ENCODE peak calls at places on chromosomes 5 and 9, in six cellular contexts. One of them, this sample, is unnamed.

GRCh38 chr9:75979362-75979761 is 88.9 kb downstream of the PCSK5 start:
- DNase-seq in HL-60: no peak
- DNase-seq in AG04450: no peak
- DNase-seq in GM23248: peak; percentile 34
- DNase-seq in left ventricle myocardium inferior: no peak
- DNase-seq in hepatocyte: no peak
- DNase-seq in this sample: no peak

GRCh38 chr5:133698646-133699526 is 86.5 kb upstream of the FSTL4 start:
- DNase-seq in AG04450: no peak
- DNase-seq in GM23248: no peak
- DNase-seq in hepatocyte: no peak
- DNase-seq in HL-60: no peak
- DNase-seq in left ventricle myocardium inferior: no peak
- DNase-seq in this sample: no peak

GRCh38 chr5:56601641-56602071 is 213.7 kb upstream of the MAP3K1 start:
- DNase-seq in AG04450: peak; percentile 39
- DNase-seq in HL-60: no peak
- DNase-seq in GM23248: no peak
- DNase-seq in hepatocyte: no peak
- DNase-seq in left ventricle myocardium inferior: no peak
- DNase-seq in this sample: no peak

GRCh38 chr9:82488702-82489578 is 500.4 kb downstream of the SPATA31D1 start:
- DNase-seq in AG04450: peak; percentile 69
- DNase-seq in left ventricle myocardium inferior: no peak
- DNase-seq in HL-60: no peak
- DNase-seq in GM23248: peak; percentile 62
- DNase-seq in hepatocyte: peak; percentile 41
- DNase-seq in this sample: no peak

GRCh38 chr5:127562252-127562651 is 44.8 kb downstream of the PRRC1 start:
- DNase-seq in left ventricle myocardium inferior: no peak
- DNase-seq in HL-60: no peak
- DNase-seq in AG04450: no peak
- DNase-seq in GM23248: no peak
- DNase-seq in hepatocyte: peak; percentile 30
- DNase-seq in this sample: peak; percentile 12

GRCh38 chr5:177446184-177447065 is at the start of gene PRR7:
- DNase-seq in GM23248: peak; percentile 88
- DNase-seq in AG04450: no peak
- DNase-seq in left ventricle myocardium inferior: peak; percentile 60
- DNase-seq in hepatocyte: peak; percentile 82
- DNase-seq in HL-60: peak; percentile 63
- DNase-seq in this sample: peak; percentile 56

GRCh38 chr9:134208310-134208841 is 44.0 kb upstream of the RNU6ATAC start:
- DNase-seq in GM23248: no peak
- DNase-seq in left ventricle myocardium inferior: peak; percentile 88
- DNase-seq in hepatocyte: no peak
- DNase-seq in AG04450: no peak
- DNase-seq in HL-60: no peak
- DNase-seq in this sample: no peak

GRCh38 chr5:43769576-43770352 is 166.8 kb downstream of the NNT start:
- DNase-seq in hepatocyte: peak; percentile 16
- DNase-seq in AG04450: peak; percentile 70
- DNase-seq in GM23248: peak; percentile 94
- DNase-seq in HL-60: no peak
- DNase-seq in left ventricle myocardium inferior: no peak
- DNase-seq in this sample: peak; percentile 64

GRCh38 chr9:32954642-32955041 is 46.8 kb downstream of the APTX start:
- DNase-seq in hepatocyte: no peak
- DNase-seq in left ventricle myocardium inferior: no peak
- DNase-seq in GM23248: peak; percentile 79
- DNase-seq in HL-60: no peak
- DNase-seq in AG04450: no peak
- DNase-seq in this sample: peak; percentile 93

GRCh38 chr5:159819671-159820411 is 96.4 kb upstream of the ADRA1B start:
- DNase-seq in hepatocyte: peak; percentile 42
- DNase-seq in GM23248: peak; percentile 82
- DNase-seq in HL-60: peak; percentile 14
- DNase-seq in left ventricle myocardium inferior: peak; percentile 72
- DNase-seq in AG04450: no peak
- DNase-seq in this sample: no peak

GRCh38 chr5:987761-988160 is 20.8 kb upstream of the NKD2 start:
- DNase-seq in hepatocyte: no peak
- DNase-seq in HL-60: no peak
- DNase-seq in GM23248: no peak
- DNase-seq in left ventricle myocardium inferior: no peak
- DNase-seq in AG04450: no peak
- DNase-seq in this sample: no peak

GRCh38 chr9:14322211-14323082 is 8.5 kb upstream of the NFIB start:
- DNase-seq in hepatocyte: peak; percentile 97
- DNase-seq in GM23248: peak; percentile 97
- DNase-seq in left ventricle myocardium inferior: peak; percentile 95
- DNase-seq in AG04450: no peak
- DNase-seq in HL-60: no peak
- DNase-seq in this sample: peak; percentile 93

GRCh38 chr9:14321517-14322125 is 7.7 kb upstream of the NFIB start:
- DNase-seq in left ventricle myocardium inferior: no peak
- DNase-seq in AG04450: no peak
- DNase-seq in GM23248: peak; percentile 55
- DNase-seq in hepatocyte: no peak
- DNase-seq in HL-60: no peak
- DNase-seq in this sample: peak; percentile 60

GRCh38 chr9:14318934-14319513 is 5.1 kb upstream of the NFIB start:
- DNase-seq in HL-60: no peak
- DNase-seq in left ventricle myocardium inferior: no peak
- DNase-seq in GM23248: no peak
- DNase-seq in AG04450: no peak
- DNase-seq in hepatocyte: no peak
- DNase-seq in this sample: peak; percentile 45

GRCh38 chr9:14323083-14323968 is 9.4 kb upstream of the NFIB start:
- DNase-seq in AG04450: no peak
- DNase-seq in GM23248: no peak
- DNase-seq in left ventricle myocardium inferior: no peak
- DNase-seq in hepatocyte: no peak
- DNase-seq in HL-60: no peak
- DNase-seq in this sample: peak; percentile 76

DNA sequence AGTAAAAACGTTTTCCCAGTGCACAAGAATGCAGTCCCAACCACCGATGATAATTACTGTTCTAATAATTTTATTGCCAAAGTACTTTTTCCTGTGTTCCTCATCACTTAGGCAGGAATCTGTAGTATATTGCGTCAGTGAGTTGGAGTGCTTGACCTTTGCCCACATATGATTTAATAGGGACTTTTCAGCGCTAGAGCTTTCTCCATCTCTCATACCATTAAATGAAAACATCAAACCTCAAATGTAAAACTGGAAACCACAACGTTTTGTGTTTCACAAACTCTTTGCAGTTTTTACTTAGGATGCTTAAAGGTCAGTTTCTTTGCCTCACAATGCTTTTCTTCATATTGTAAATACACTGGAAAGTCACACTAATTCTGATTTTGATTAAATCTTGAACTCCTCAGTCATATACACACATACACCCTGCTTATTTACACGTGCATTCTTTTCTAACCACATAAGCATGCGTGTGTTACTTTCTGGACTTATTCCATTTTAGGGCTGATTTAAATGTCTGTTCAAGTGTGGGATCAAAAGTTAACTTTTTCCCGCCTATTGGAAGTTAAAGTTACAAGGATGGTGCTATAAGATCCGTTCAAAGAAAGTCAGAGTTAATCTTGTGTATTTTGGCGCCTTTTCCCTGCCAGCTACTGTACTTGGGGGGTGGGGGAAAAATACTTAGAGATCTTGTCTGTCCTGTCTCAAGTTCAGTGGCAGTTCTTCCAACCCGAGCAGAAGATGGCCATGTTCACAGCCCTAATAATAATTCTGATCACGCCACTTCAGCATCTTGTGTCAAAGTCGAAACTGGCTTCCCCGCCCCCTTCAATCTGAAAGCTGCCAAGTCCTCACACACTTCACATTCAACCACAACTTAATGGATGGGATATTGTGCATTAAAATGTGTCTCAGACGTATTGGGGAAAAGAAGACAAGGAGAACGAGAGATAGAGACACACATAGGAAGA is 6.6 kb upstream of the NFIB start:
- DNase-seq in HL-60: no peak
- DNase-seq in AG04450: peak; percentile 80
- DNase-seq in hepatocyte: no peak
- DNase-seq in GM23248: peak; percentile 83
- DNase-seq in left ventricle myocardium inferior: peak; percentile 47
- DNase-seq in this sample: peak; percentile 82
- H3K27ac ChIP-seq in HL-60: no peak overlapping the region
- H3K27ac ChIP-seq in AG04450: peak overlapping the region; percentile 25
- H3K27ac ChIP-seq in hepatocyte: peak overlapping the region; percentile 95
- H3K27ac ChIP-seq in GM23248: peak overlapping the region; percentile 17
- H3K27ac ChIP-seq in left ventricle myocardium inferior: peak overlapping the region; percentile 100
- H3K27ac ChIP-seq in this sample: peak overlapping the region; percentile 94

DNA sequence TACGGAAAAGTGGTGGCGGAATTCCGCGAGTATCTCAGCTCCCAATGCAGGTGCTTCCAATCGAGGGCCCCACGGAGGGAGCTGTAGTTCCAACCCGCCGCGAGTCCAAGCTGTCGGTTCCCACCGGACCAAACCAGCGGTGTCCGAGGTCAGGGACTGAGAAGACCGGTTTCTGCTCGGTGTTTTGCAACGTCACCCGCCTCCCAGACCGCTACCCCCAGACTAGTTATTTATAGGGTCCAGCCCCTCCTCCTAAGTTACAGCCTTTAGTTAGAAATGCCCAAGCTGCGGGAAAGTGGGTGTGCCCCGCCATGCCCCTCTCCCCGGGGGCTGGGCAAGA is 674 bp upstream of the MYORG start:
- DNase-seq in GM23248: peak; percentile 61
- DNase-seq in HL-60: no peak
- DNase-seq in AG04450: no peak
- DNase-seq in left ventricle myocardium inferior: no peak
- DNase-seq in hepatocyte: peak; percentile 72
- DNase-seq in this sample: no peak
- H3K27ac ChIP-seq in GM23248: no peak overlapping the region
- H3K27ac ChIP-seq in HL-60: no peak overlapping the region
- H3K27ac ChIP-seq in AG04450: no peak overlapping the region
- H3K27ac ChIP-seq in left ventricle myocardium inferior: peak overlapping the region; percentile 78
- H3K27ac ChIP-seq in hepatocyte: peak overlapping the region; percentile 88
- H3K27ac ChIP-seq in this sample: no peak overlapping the region

DNA sequence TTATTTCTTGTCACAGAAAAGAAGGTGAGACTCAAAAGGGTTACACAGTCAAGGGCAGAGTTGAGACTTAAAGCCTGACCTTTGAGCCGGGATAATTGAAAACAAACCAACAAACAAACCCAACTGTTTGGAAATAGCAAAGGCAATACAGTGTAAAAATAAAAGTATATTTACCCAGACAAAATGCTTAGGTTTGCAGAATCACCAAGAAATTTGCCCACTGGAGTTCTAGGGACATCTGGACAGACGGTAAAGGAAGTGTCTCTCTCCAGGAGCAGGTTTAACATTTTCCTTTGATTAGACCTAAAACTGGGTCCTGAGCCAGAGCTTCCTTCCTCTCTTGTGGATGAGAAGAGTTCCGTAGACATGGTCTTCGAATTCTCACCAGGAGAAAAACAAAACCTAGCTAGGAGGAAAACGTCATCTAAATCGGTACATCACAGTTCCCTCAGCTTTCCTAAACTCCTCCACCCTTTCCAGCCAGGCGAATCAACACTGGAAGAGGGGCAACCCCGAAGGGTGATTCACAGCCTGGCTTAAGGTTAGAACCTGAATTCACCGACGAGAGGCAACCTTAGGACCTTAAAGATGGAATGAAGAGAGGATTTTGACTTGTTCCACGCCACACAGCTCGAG is 673 bp downstream of the CDC25C start:
- DNase-seq in AG04450: no peak
- DNase-seq in left ventricle myocardium inferior: no peak
- DNase-seq in HL-60: no peak
- DNase-seq in hepatocyte: no peak
- DNase-seq in GM23248: peak; percentile 48
- DNase-seq in this sample: no peak
- H3K27ac ChIP-seq in AG04450: peak overlapping the region; percentile 52
- H3K27ac ChIP-seq in left ventricle myocardium inferior: no peak overlapping the region
- H3K27ac ChIP-seq in HL-60: peak overlapping the region; percentile 76
- H3K27ac ChIP-seq in hepatocyte: peak overlapping the region; percentile 2
- H3K27ac ChIP-seq in GM23248: peak overlapping the region; percentile 32
- H3K27ac ChIP-seq in this sample: peak overlapping the region; percentile 4

GRCh38 chr9:20663133-20663532 is 20.9 kb upstream of the FOCAD start:
- DNase-seq in hepatocyte: no peak
- DNase-seq in GM23248: no peak
- DNase-seq in HL-60: no peak
- DNase-seq in left ventricle myocardium inferior: no peak
- DNase-seq in AG04450: no peak
- DNase-seq in this sample: no peak

GRCh38 chr9:20662156-20662555 is 21.9 kb upstream of the FOCAD start:
- DNase-seq in left ventricle myocardium inferior: no peak
- DNase-seq in hepatocyte: no peak
- DNase-seq in AG04450: no peak
- DNase-seq in GM23248: no peak
- DNase-seq in HL-60: no peak
- DNase-seq in this sample: no peak

GRCh38 chr9:20658677-20659473 is 25.2 kb upstream of the FOCAD start:
- DNase-seq in AG04450: no peak
- DNase-seq in HL-60: no peak
- DNase-seq in GM23248: peak; percentile 47
- DNase-seq in hepatocyte: no peak
- DNase-seq in left ventricle myocardium inferior: no peak
- DNase-seq in this sample: peak; percentile 24

GRCh38 chr9:20664501-20664900 is 19.6 kb upstream of the FOCAD start:
- DNase-seq in left ventricle myocardium inferior: no peak
- DNase-seq in AG04450: no peak
- DNase-seq in hepatocyte: no peak
- DNase-seq in HL-60: no peak
- DNase-seq in GM23248: no peak
- DNase-seq in this sample: no peak

GRCh38 chr9:20659474-20659962 is 24.5 kb upstream of the FOCAD start:
- DNase-seq in AG04450: no peak
- DNase-seq in left ventricle myocardium inferior: no peak
- DNase-seq in hepatocyte: no peak
- DNase-seq in HL-60: peak; percentile 27
- DNase-seq in GM23248: no peak
- DNase-seq in this sample: no peak
- H3K27ac ChIP-seq in AG04450: no peak overlapping the region
- H3K27ac ChIP-seq in left ventricle myocardium inferior: no peak overlapping the region
- H3K27ac ChIP-seq in hepatocyte: no peak overlapping the region
- H3K27ac ChIP-seq in HL-60: peak overlapping the region; percentile 68
- H3K27ac ChIP-seq in GM23248: no peak overlapping the region
- H3K27ac ChIP-seq in this sample: no peak overlapping the region

GRCh38 chr9:98216391-98216790 is 24.0 kb upstream of the CORO2A start:
- DNase-seq in left ventricle myocardium inferior: no peak
- DNase-seq in hepatocyte: no peak
- DNase-seq in HL-60: no peak
- DNase-seq in GM23248: no peak
- DNase-seq in AG04450: no peak
- DNase-seq in this sample: no peak
- H3K27ac ChIP-seq in left ventricle myocardium inferior: no peak overlapping the region
- H3K27ac ChIP-seq in hepatocyte: no peak overlapping the region
- H3K27ac ChIP-seq in HL-60: no peak overlapping the region
- H3K27ac ChIP-seq in GM23248: no peak overlapping the region
- H3K27ac ChIP-seq in AG04450: no peak overlapping the region
- H3K27ac ChIP-seq in this sample: no peak overlapping the region

This sample was measured in endothelial cell of umbilical vein.